ENCODE peak calls at places on chromosomes 11 and 22, in five cellular contexts. K is IMR-90, O is ovary, J is uterus, A is HepG2. S is an unnamed sample.

GRCh38 chr11:8309862-8310261 is 46.2 kb upstream of the LMO1 start:
- DNase-seq in K (no peak), O (no peak), J (no peak), A (no peak), S (no peak)

GRCh38 chr11:129308241-129308865 is 67.3 kb upstream of the BARX2 start:
- DNase-seq in K (no peak), O (no peak), J (no peak), A (no peak), S (no peak)

GRCh38 chr11:10906521-10906920 is 48.7 kb upstream of the ZBED5 start:
- DNase-seq in K (peak), O (no peak), J (no peak), A (no peak), S (no peak)

GRCh38 chr11:62505112-62505783 is 41.4 kb downstream of the AHNAK start:
- DNase-seq in K (no peak), O (no peak), J (peak), A (no peak), S (no peak)

GRCh38 chr11:132858203-132858602 is 674.1 kb downstream of the OPCML start:
- DNase-seq in K (peak), O (no peak), J (no peak), A (no peak), S (no peak)

GRCh38 chr11:112166561-112166960 is 611 bp upstream of the TEX12 start:
- DNase-seq in K (no peak), O (no peak), J (no peak), A (peak), S (no peak)

GRCh38 chr11:102111787-102112653 is 1.8 kb downstream of the YAP1 start:
- DNase-seq in K (peak), O (peak), J (peak), A (peak), S (peak)

GRCh38 chr22:36375071-36375980 is 12.4 kb downstream of the MYH9 start:
- DNase-seq in K (peak), O (no peak), J (no peak), A (no peak), S (no peak)

DNA sequence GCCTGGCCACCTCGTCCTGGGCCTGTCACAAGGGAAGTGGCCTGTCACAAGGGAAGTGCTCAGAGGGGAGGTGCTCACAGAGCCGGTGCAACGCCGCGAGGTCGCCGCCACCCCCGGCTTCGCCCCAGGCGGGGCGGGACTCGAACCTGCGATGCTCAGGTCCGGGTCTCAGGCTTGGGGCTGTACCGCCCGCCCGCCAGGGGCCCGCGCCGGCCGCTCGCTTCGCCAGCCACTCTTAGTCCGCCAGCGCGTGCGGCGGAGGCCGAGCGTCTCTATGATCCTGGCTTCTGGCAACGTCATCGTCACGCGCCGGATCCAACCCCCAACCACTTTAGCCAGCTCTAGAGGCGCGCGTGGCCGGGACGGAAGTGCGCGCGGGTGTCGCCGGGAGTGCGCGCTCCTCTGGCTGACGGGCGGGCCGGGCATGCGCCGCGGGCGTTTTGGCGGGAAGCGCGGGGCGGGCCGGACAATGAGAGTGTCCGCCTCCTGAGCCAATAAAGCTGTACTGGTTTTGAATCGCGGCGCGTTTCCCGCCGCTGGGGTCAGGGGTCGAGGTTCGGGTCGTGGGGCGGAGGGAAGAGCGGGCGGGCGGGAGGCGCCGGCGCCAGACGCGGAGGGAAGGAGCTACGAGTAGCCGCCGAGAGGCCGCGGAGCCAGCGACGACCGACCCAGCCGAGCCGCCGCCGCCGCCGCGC is at the start of gene TRMT2A:
- DNase-seq in K (peak), O (peak), J (peak), A (peak), S (peak)
- TF ChIP-seq POLR2A in K (peak), O (peak), J (peak), A (peak), S (peak)

DNA sequence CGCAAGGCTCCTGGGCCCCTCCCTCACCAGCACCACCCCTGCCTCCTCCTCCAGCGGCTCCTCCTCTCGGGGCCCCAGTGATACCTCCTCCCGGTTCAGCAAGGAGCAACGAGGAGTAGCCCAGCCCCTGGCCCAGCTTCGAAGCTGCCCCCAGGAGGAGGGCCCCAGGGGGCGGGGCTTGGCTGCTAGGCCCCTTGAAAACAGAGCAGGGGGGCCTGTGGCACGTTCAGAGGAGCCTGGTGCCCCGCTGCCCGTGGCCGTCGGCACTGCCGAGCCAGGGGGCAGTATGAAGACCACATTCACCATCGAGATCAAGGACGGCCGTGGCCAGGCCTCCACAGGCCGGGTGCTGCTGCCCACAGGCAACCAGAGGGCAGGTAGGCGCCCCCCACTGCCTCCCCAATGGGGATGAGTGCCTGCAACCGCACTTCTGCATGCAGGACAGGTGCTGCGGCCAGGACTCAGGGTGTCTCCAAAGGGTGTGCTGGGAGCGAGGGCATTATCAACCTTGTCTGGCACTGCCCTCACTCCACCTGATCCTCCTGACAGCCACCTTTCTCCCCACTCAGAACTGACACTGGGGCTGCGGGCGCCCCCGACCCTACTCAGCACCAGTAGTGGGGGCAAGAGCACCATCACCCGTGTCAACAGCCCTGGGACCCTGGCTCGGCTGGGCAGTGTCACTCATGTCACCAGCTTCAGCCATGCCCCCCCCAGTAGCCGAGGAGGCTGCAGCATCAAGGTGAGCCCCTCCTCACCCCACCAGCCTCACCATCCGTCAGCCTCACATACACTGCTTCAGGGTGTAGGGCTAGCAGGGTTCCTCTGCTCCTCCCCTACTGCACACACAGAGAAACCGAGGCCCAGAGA is 10.2 kb downstream of the SMTN start:
- DNase-seq in K (no peak), O (no peak), J (peak), A (no peak), S (no peak)
- TF ChIP-seq POLR2A in K (no peak), O (no peak), J (peak), A (no peak), S (no peak)

GRCh38 chr22:17672417-17672991 is 33.9 kb downstream of the BCL2L13 start:
- DNase-seq in K (peak), O (no peak), J (no peak), A (no peak), S (no peak)

GRCh38 chr22:17675584-17675983 is 37.0 kb downstream of the BCL2L13 start:
- DNase-seq in K (no peak), O (no peak), J (no peak), A (no peak), S (no peak)

GRCh38 chr22:17678817-17679385 is 40.3 kb downstream of the BCL2L13 start:
- DNase-seq in K (no peak), O (no peak), J (no peak), A (no peak), S (no peak)

GRCh38 chr22:17674152-17674551 is 35.6 kb downstream of the BCL2L13 start:
- DNase-seq in K (no peak), O (no peak), J (no peak), A (no peak), S (no peak)
- TF ChIP-seq POLR2A in K (no peak), O (no peak), J (no peak), A (no peak), S (no peak)

GRCh38 chr22:38314140-38314991 is 2.9 kb downstream of the CSNK1E start:
- DNase-seq in K (peak), O (no peak), J (no peak), A (no peak), S (no peak)
- TF ChIP-seq POLR2A in K (peak), O (no peak), J (no peak), A (no peak), S (no peak)

GRCh38 chr11:65354265-65355012 is at the start of gene TIGD3:
- DNase-seq in K (peak), O (peak), J (peak), A (peak), S (peak)
- TF ChIP-seq POLR2A in K (peak), O (peak), J (peak), A (peak), S (peak)

DNA sequence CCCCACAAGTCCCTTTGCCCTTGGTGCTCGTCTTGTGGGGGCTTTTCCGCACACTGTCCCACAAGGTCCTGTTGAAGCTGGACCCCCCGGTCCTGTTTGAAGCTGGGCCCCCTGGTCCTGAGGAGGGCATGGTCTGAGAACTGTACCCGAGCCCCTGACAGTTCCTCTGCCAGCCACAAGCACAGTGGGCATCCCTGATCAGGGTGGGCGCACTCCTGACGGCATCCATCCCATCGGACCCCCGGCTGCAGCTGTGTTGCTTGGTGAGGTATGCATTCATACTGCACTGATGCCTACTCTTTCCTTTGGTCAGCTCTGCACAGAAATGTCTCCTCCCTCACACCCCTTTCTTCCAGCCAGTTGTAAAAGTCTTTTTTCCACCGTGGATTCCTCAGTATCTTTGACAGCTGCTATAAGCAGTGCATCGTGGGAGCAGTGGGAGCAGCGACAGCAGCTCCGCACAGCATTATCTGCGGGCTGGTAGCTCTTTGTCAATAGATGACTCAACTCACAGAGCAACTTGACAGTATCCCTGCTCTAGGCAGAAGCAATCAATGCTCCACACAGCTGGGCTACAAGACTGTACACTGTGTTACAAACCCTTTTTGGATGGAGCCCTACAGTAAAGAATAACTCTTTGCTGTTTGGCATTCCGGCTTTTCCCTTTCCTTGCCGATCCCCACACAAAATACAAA is 1030.8 kb upstream of the CCDC90B start:
- DNase-seq in K (peak), O (peak), J (no peak), A (no peak), S (no peak)
- TF ChIP-seq POLR2A in K (no peak), O (no peak), J (no peak), A (no peak), S (no peak)

DNA sequence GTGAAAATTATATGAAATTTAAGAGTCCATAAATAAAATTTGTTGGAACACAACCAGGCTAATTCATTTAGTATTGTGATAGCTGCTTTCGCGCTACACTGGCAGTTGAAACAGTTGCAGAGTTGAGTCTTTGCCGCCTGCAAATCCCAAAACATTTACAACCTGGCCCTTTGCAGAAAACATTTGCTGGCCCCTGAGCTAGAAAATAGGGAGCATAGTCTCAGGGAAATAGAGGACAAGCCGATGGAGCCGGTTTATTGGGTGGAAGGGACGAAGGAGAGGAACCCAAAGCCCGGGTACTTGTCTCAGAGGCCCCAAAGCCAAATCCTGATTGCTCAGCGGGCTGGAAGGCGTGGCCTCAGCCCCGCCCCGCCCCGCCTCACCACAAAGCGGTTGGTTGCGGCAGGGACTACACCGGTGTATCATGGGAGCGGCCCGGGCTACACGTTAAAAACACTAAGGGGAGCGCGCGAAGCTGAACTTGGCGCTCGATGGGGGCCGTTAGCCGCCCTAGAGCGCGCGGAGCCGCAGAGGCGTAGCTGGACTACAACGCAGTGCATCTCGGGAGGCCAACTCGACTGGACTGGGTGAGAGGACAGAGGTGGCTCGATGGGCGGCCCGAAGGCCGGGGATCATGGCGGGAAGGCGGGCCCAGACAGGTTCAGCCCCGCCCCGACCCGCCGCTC is 347 bp upstream of the SAC3D1 start:
- DNase-seq in K (peak), O (peak), J (peak), A (peak), S (peak)
- TF ChIP-seq POLR2A in K (no peak), O (no peak), J (peak), A (peak), S (no peak)

GRCh38 chr11:357582-357981 is 11.7 kb upstream of the B4GALNT4 start:
- DNase-seq in K (no peak), O (no peak), J (no peak), A (no peak), S (no peak)

GRCh38 chr11:353315-353857 is 15.9 kb upstream of the B4GALNT4 start:
- DNase-seq in K (peak), O (peak), J (peak), A (peak), S (no peak)

GRCh38 chr11:356610-357009 is 12.7 kb upstream of the B4GALNT4 start:
- DNase-seq in K (no peak), O (no peak), J (no peak), A (no peak), S (no peak)

GRCh38 chr11:358129-358805 is 11.0 kb upstream of the B4GALNT4 start:
- DNase-seq in K (no peak), O (no peak), J (no peak), A (no peak), S (no peak)

GRCh38 chr11:355581-356458 is 13.5 kb upstream of the B4GALNT4 start:
- DNase-seq in K (peak), O (peak), J (peak), A (peak), S (peak)
- TF ChIP-seq POLR2A in K (peak), O (peak), J (peak), A (peak), S (peak)